ENCODE peak calls at places on chromosomes 11 and 22, in nine cellular contexts. One of them, this sample, is unnamed.

GRCh38 chr22:47197735-47198500 is 435.5 kb downstream of the TBC1D22A start:
- DNase-seq in CD4-positive, CD25-positive, alpha-beta regulatory T cell: no peak
- DNase-seq in stimulated activated CD8-positive, alpha-beta memory T cell treated with anti-CD3 and anti-CD28 coated beads, Interleukin-15, amount 100 ng/mL, for 1 hour: no peak
- DNase-seq in HFFc6: no peak
- DNase-seq in left ventricle myocardium inferior: no peak
- DNase-seq in stimulated activated CD4-positive, alpha-beta T cell treated with anti-CD3 and anti-CD28 coated beads, TNF-alpha, amount 100 ng/mL, for 24 hours: no peak
- DNase-seq in NCI-H1105: no peak
- DNase-seq in CD8-positive, alpha-beta memory T cell: no peak
- DNase-seq in NAMALWA: no peak
- DNase-seq in this sample: no peak

GRCh38 chr11:117396970-117397369 is 69.3 kb downstream of the CEP164 start:
- DNase-seq in CD4-positive, CD25-positive, alpha-beta regulatory T cell: no peak
- DNase-seq in stimulated activated CD8-positive, alpha-beta memory T cell treated with anti-CD3 and anti-CD28 coated beads, Interleukin-15, amount 100 ng/mL, for 1 hour: no peak
- DNase-seq in HFFc6: no peak
- DNase-seq in left ventricle myocardium inferior: no peak
- DNase-seq in stimulated activated CD4-positive, alpha-beta T cell treated with anti-CD3 and anti-CD28 coated beads, TNF-alpha, amount 100 ng/mL, for 24 hours: no peak
- DNase-seq in NCI-H1105: no peak
- DNase-seq in CD8-positive, alpha-beta memory T cell: no peak
- DNase-seq in NAMALWA: no peak
- DNase-seq in this sample: no peak

GRCh38 chr11:122334546-122335375 is 218.7 kb upstream of the BLID start:
- DNase-seq in CD4-positive, CD25-positive, alpha-beta regulatory T cell: no peak
- DNase-seq in stimulated activated CD8-positive, alpha-beta memory T cell treated with anti-CD3 and anti-CD28 coated beads, Interleukin-15, amount 100 ng/mL, for 1 hour: no peak
- DNase-seq in HFFc6: no peak
- DNase-seq in left ventricle myocardium inferior: no peak
- DNase-seq in stimulated activated CD4-positive, alpha-beta T cell treated with anti-CD3 and anti-CD28 coated beads, TNF-alpha, amount 100 ng/mL, for 24 hours: no peak
- DNase-seq in NCI-H1105: no peak
- DNase-seq in CD8-positive, alpha-beta memory T cell: no peak
- DNase-seq in NAMALWA: no peak
- DNase-seq in this sample: no peak

GRCh38 chr22:23893446-23893956 is 682 bp upstream of the MIF start:
- DNase-seq in CD4-positive, CD25-positive, alpha-beta regulatory T cell: no peak
- DNase-seq in stimulated activated CD8-positive, alpha-beta memory T cell treated with anti-CD3 and anti-CD28 coated beads, Interleukin-15, amount 100 ng/mL, for 1 hour: no peak
- DNase-seq in HFFc6: no peak
- DNase-seq in left ventricle myocardium inferior: no peak
- DNase-seq in stimulated activated CD4-positive, alpha-beta T cell treated with anti-CD3 and anti-CD28 coated beads, TNF-alpha, amount 100 ng/mL, for 24 hours: no peak
- DNase-seq in NCI-H1105: no peak
- DNase-seq in CD8-positive, alpha-beta memory T cell: no peak
- DNase-seq in NAMALWA: no peak
- DNase-seq in this sample: no peak

GRCh38 chr22:44094751-44095302 is 70.7 kb downstream of the PARVB start:
- DNase-seq in CD4-positive, CD25-positive, alpha-beta regulatory T cell: no peak
- DNase-seq in stimulated activated CD8-positive, alpha-beta memory T cell treated with anti-CD3 and anti-CD28 coated beads, Interleukin-15, amount 100 ng/mL, for 1 hour: no peak
- DNase-seq in HFFc6: no peak
- DNase-seq in left ventricle myocardium inferior: no peak
- DNase-seq in stimulated activated CD4-positive, alpha-beta T cell treated with anti-CD3 and anti-CD28 coated beads, TNF-alpha, amount 100 ng/mL, for 24 hours: no peak
- DNase-seq in NCI-H1105: no peak
- DNase-seq in CD8-positive, alpha-beta memory T cell: no peak
- DNase-seq in NAMALWA: no peak
- DNase-seq in this sample: no peak

GRCh38 chr22:30094804-30095203 is 14.5 kb downstream of the HORMAD2 start:
- DNase-seq in CD4-positive, CD25-positive, alpha-beta regulatory T cell: no peak
- DNase-seq in stimulated activated CD8-positive, alpha-beta memory T cell treated with anti-CD3 and anti-CD28 coated beads, Interleukin-15, amount 100 ng/mL, for 1 hour: no peak
- DNase-seq in HFFc6: no peak
- DNase-seq in left ventricle myocardium inferior: no peak
- DNase-seq in stimulated activated CD4-positive, alpha-beta T cell treated with anti-CD3 and anti-CD28 coated beads, TNF-alpha, amount 100 ng/mL, for 24 hours: no peak
- DNase-seq in NCI-H1105: no peak
- DNase-seq in CD8-positive, alpha-beta memory T cell: no peak
- DNase-seq in NAMALWA: no peak
- DNase-seq in this sample: no peak

GRCh38 chr22:27170491-27170890 is 513.1 kb downstream of the MIAT start:
- DNase-seq in CD4-positive, CD25-positive, alpha-beta regulatory T cell: no peak
- DNase-seq in stimulated activated CD8-positive, alpha-beta memory T cell treated with anti-CD3 and anti-CD28 coated beads, Interleukin-15, amount 100 ng/mL, for 1 hour: no peak
- DNase-seq in HFFc6: peak
- DNase-seq in left ventricle myocardium inferior: no peak
- DNase-seq in stimulated activated CD4-positive, alpha-beta T cell treated with anti-CD3 and anti-CD28 coated beads, TNF-alpha, amount 100 ng/mL, for 24 hours: no peak
- DNase-seq in NCI-H1105: no peak
- DNase-seq in CD8-positive, alpha-beta memory T cell: no peak
- DNase-seq in NAMALWA: no peak
- DNase-seq in this sample: no peak

GRCh38 chr11:105181100-105181499 is 41.5 kb upstream of the CARD18 start:
- DNase-seq in CD4-positive, CD25-positive, alpha-beta regulatory T cell: no peak
- DNase-seq in stimulated activated CD8-positive, alpha-beta memory T cell treated with anti-CD3 and anti-CD28 coated beads, Interleukin-15, amount 100 ng/mL, for 1 hour: no peak
- DNase-seq in HFFc6: peak
- DNase-seq in left ventricle myocardium inferior: no peak
- DNase-seq in stimulated activated CD4-positive, alpha-beta T cell treated with anti-CD3 and anti-CD28 coated beads, TNF-alpha, amount 100 ng/mL, for 24 hours: no peak
- DNase-seq in NCI-H1105: no peak
- DNase-seq in CD8-positive, alpha-beta memory T cell: no peak
- DNase-seq in NAMALWA: no peak
- DNase-seq in this sample: no peak

GRCh38 chr22:32644252-32645100 is 157.0 kb upstream of the TIMP3 start:
- DNase-seq in CD4-positive, CD25-positive, alpha-beta regulatory T cell: no peak
- DNase-seq in stimulated activated CD8-positive, alpha-beta memory T cell treated with anti-CD3 and anti-CD28 coated beads, Interleukin-15, amount 100 ng/mL, for 1 hour: no peak
- DNase-seq in HFFc6: no peak
- DNase-seq in left ventricle myocardium inferior: peak
- DNase-seq in stimulated activated CD4-positive, alpha-beta T cell treated with anti-CD3 and anti-CD28 coated beads, TNF-alpha, amount 100 ng/mL, for 24 hours: no peak
- DNase-seq in NCI-H1105: no peak
- DNase-seq in CD8-positive, alpha-beta memory T cell: no peak
- DNase-seq in NAMALWA: no peak
- DNase-seq in this sample: peak

This sample was measured in islet precursor cell.